ENCODE peak calls at places on chromosomes 12 and 14, in seven cellular contexts. O is hypothalamus; H is left colon; T is HEK293T; N is astrocyte of the spinal cord; J is CD4-positive, alpha-beta T cell; P is AG10803. F is an unnamed sample.

GRCh38 chr12:5039815-5040214 is 3.9 kb upstream of the KCNA5 start:
- DNase-seq in P (no peak), J (no peak), O (no peak), T (no peak), H (no peak), N (no peak), F (no peak)

GRCh38 chr12:1728824-1729223 is 38.0 kb downstream of the ADIPOR2 start:
- DNase-seq in O (no peak), T (no peak), J (no peak), N (no peak), H (no peak), P (no peak), F (no peak)

GRCh38 chr12:120941846-120942405 is 36.4 kb upstream of the HNF1A start:
- DNase-seq in O (no peak), P (no peak), N (no peak), T (no peak), H (no peak), J (no peak), F (no peak)

GRCh38 chr14:20400965-20401593 is 12.2 kb downstream of the TEP1 start:
- DNase-seq in P (no peak), T (no peak), H (no peak), N (no peak), J (no peak), O (no peak), F (no peak)

GRCh38 chr12:57940915-57941164 is 527 bp upstream of the ATP23 start:
- DNase-seq in H (no peak), O (no peak), J (no peak), P (no peak), T (no peak), N (no peak), F (no peak)

GRCh38 chr12:14664434-14665023 is 31.9 kb downstream of the GUCY2C start:
- DNase-seq in J (no peak), H (peak; percentile 18), O (no peak), T (peak; percentile 23), P (peak; percentile 33), N (peak; percentile 27), F (peak; percentile 39)

GRCh38 chr12:27733052-27733656 is 22.5 kb downstream of the MRPS35 start:
- DNase-seq in J (peak; percentile 13), O (no peak), T (peak; percentile 44), H (peak; percentile 21), N (peak; percentile 36), P (peak; percentile 34), F (peak; percentile 14)

GRCh38 chr12:5783274-5783920 is 161.7 kb downstream of the ANO2 start:
- DNase-seq in J (no peak), H (no peak), T (no peak), P (no peak), O (no peak), N (no peak), F (no peak)

GRCh38 chr12:26077915-26078314 is 46.9 kb downstream of the BHLHE41 start:
- DNase-seq in H (no peak), O (no peak), T (no peak), P (peak; percentile 13), N (no peak), J (no peak), F (no peak)

GRCh38 chr14:52048641-52049204 is 20.1 kb downstream of the NID2 start:
- DNase-seq in H (no peak), P (peak; percentile 70), J (no peak), T (no peak), O (no peak), N (peak; percentile 83), F (no peak)

GRCh38 chr14:73809386-73809785 is 42.2 kb upstream of the PTGR2 start:
- DNase-seq in P (no peak), N (no peak), J (no peak), T (no peak), O (no peak), H (no peak), F (no peak)

GRCh38 chr12:110042260-110042659 is 6.1 kb downstream of the C12orf76 start:
- DNase-seq in N (no peak), H (no peak), T (no peak), O (no peak), J (no peak), P (no peak), F (no peak)

GRCh38 chr14:101062065-101062450 is 158.5 kb upstream of the RTL1 start:
- DNase-seq in J (no peak), N (no peak), O (peak; percentile 14), T (no peak), P (no peak), H (no peak), F (no peak)

GRCh38 chr14:92625213-92625612 is 111.6 kb downstream of the RIN3 start:
- DNase-seq in O (no peak), J (no peak), P (peak; percentile 95), N (peak; percentile 96), H (no peak), T (no peak), F (no peak)

GRCh38 chr12:105428793-105429192 is 98.3 kb downstream of the C12orf75 start:
- DNase-seq in N (no peak), H (no peak), O (no peak), J (no peak), T (no peak), P (peak; percentile 57), F (no peak)

GRCh38 chr12:56630180-56630632 is at the start of gene BAZ2A:
- DNase-seq in N (peak; percentile 79), J (peak; percentile 79), O (peak; percentile 90), T (peak; percentile 91), H (peak; percentile 94), P (peak; percentile 77), F (peak; percentile 86)

GRCh38 chr12:15979096-15980091 is 68.3 kb downstream of the DERA start:
- DNase-seq in O (no peak), H (peak; percentile 28), T (peak; percentile 70), P (peak; percentile 96), J (no peak), N (peak; percentile 93), F (no peak)

GRCh38 chr12:51397670-51398069 is 6.5 kb upstream of the GALNT6 start:
- DNase-seq in N (no peak), J (no peak), H (no peak), O (no peak), T (no peak), P (no peak), F (no peak)

GRCh38 chr14:51074986-51075385 is 19.9 kb downstream of the TRIM9 start:
- DNase-seq in N (no peak), J (no peak), H (no peak), P (no peak), O (no peak), T (no peak), F (no peak)

GRCh38 chr14:92670177-92670576 is 78.2 kb downstream of the LGMN start:
- DNase-seq in T (no peak), P (peak; percentile 97), J (no peak), H (no peak), O (no peak), N (peak; percentile 63), F (no peak)

GRCh38 chr12:79098530-79098929 is 234.0 kb downstream of the SYT1 start:
- DNase-seq in N (peak; percentile 40), O (no peak), T (no peak), H (no peak), P (no peak), J (no peak), F (no peak)

GRCh38 chr12:130031571-130032189 is 127.9 kb upstream of the TMEM132D start:
- DNase-seq in J (peak; percentile 35), O (peak; percentile 48), N (peak; percentile 2), P (peak; percentile 6), T (peak; percentile 73), H (peak; percentile 58), F (no peak)

GRCh38 chr12:52045794-52046199 is 5.4 kb upstream of the NR4A1 start:
- DNase-seq in H (peak; percentile 76), N (no peak), J (no peak), P (no peak), O (peak; percentile 32), T (no peak), F (no peak)

GRCh38 chr14:44494125-44494524 is 13.0 kb downstream of the FSCB start:
- DNase-seq in H (no peak), P (no peak), O (no peak), T (no peak), N (no peak), J (no peak), F (no peak)

GRCh38 chr12:93166891-93167307 is 210.8 kb upstream of the NUDT4 start:
- DNase-seq in O (no peak), J (no peak), N (no peak), H (no peak), T (no peak), P (no peak), F (no peak)

GRCh38 chr14:75310295-75311059 is 31.8 kb downstream of the FOS start:
- DNase-seq in N (peak; percentile 94), O (peak; percentile 89), P (peak; percentile 86), J (no peak), T (no peak), H (peak; percentile 62), F (peak; percentile 82)

GRCh38 chr12:96215933-96216273 is 21.7 kb downstream of the ELK3 start:
- DNase-seq in T (no peak), O (no peak), J (no peak), H (no peak), N (no peak), P (no peak), F (no peak)

GRCh38 chr12:103313894-103314293 is 181.9 kb downstream of the C12orf42 start:
- DNase-seq in P (no peak), O (no peak), H (no peak), J (no peak), T (no peak), N (no peak), F (no peak)

GRCh38 chr12:57606399-57606798 is 1.8 kb downstream of the DTX3 start:
- DNase-seq in T (no peak), P (no peak), N (no peak), O (no peak), J (no peak), H (no peak), F (no peak)

F was measured in NCI-H2107.